ENCODE peak calls at places on chromosomes 13 and 19, in six cellular contexts. J is H54, F is erythroblast, B is gastrocnemius medialis, W is K562, I is body of pancreas. U is an unnamed sample.

GRCh38 chr13:107234315-107234714 is 666.4 kb upstream of the ARGLU1 start:
- DNase-seq in W (no peak), I (no peak), J (no peak), B (no peak), F (no peak), U (no peak)

GRCh38 chr13:110524484-110525254 is 36.9 kb downstream of the RAB20 start:
- DNase-seq in B (peak), F (no peak), I (peak), J (peak), W (no peak), U (no peak)

GRCh38 chr19:6821639-6822310 is 49.3 kb downstream of the VAV1 start:
- DNase-seq in F (no peak), W (no peak), B (no peak), I (no peak), J (no peak), U (no peak)

GRCh38 chr13:99280166-99280565 is 22.0 kb upstream of the GPR18 start:
- DNase-seq in J (no peak), W (no peak), I (peak), B (no peak), F (no peak), U (no peak)

GRCh38 chr19:2613507-2614295 is 88.8 kb downstream of the GNG7 start:
- DNase-seq in B (no peak), I (no peak), J (no peak), F (no peak), W (peak), U (no peak)

GRCh38 chr19:43432866-43433673 is 18.4 kb downstream of the TEX101 start:
- DNase-seq in B (no peak), W (peak), F (peak), I (peak), J (peak), U (peak)

GRCh38 chr13:95083758-95084157 is 217.5 kb downstream of the ABCC4 start:
- DNase-seq in I (no peak), F (no peak), J (peak), W (no peak), B (no peak), U (no peak)

GRCh38 chr13:99022953-99023352 is 45.1 kb upstream of the DOCK9 start:
- DNase-seq in J (no peak), B (no peak), W (no peak), F (no peak), I (no peak), U (no peak)

GRCh38 chr19:32174386-32175113 is 170.9 kb upstream of the ZNF507 start:
- DNase-seq in I (no peak), W (no peak), B (no peak), J (no peak), F (no peak), U (no peak)

DNA sequence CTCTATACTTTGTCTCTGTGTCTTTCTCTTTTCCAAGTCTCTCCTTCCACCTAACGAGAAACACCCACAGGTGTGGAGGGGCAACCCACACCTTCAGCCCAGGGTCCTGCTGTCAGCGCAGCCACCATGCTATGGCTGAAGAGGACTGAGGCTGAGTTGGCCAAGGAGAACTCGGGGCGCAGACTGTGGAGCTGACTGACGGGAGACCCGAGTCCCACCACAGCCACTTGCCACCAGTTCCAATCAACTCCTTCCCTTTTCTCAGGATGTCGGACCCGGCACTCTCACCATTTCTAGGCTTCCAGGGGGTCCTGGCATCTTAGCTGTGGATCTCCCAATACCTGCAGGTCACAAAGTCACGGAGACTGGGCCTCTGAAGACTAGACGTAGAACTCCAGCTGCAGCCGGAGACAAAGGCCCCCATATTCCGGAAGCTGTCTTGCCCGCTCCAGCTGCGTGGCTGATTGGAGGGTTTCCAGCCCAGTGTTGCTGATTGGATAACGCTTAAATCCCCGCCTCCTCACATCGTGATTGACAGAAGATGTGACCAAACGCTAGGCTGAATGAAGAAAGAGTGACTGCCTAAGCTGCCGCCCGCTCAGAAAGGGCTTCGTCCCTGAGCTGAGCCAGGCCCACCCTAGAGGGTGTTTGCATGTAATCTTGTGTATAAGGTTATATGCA is 63.6 kb downstream of the ZNF429 start:
- DNase-seq in B (peak), J (no peak), I (peak), W (no peak), F (no peak), U (peak)
- TF ChIP-seq POLR2A in B (peak), J (no peak), I (peak), W (no peak), F (peak), U (no peak)

DNA sequence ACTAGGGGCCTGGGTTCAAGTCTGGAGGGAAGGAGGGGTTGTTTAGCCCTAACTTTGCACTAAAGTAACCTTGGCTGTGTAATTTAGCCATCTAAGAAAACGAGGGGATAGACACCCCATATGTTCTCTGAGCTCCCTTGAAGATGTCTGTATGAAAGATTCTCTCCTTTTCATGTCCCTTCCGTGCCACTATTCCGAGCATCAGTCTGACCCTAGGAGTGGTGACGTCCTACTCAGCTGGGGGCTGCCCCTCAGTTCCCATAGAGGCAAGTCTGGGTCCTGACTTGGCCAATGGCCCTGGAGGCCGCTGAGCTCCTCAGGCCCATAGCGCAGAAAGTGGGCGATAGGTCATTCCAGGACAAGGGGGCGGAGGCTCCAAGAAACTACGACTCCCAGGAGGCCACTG is 790 bp upstream of the WDFY2 start:
- DNase-seq in F (no peak), I (no peak), W (no peak), J (no peak), B (no peak), U (no peak)
- TF ChIP-seq POLR2A in F (no peak), I (no peak), W (peak), J (peak), B (no peak), U (no peak)

GRCh38 chr13:27960362-27961226 is 8.5 kb downstream of the CDX2 start:
- DNase-seq in W (peak), J (peak), F (peak), B (no peak), I (peak), U (no peak)

GRCh38 chr13:27962982-27963381 is 6.1 kb downstream of the CDX2 start:
- DNase-seq in B (no peak), F (no peak), I (no peak), W (no peak), J (no peak), U (no peak)

GRCh38 chr13:27959976-27960361 is 9.1 kb downstream of the CDX2 start:
- DNase-seq in I (no peak), J (no peak), W (no peak), B (no peak), F (no peak), U (no peak)

GRCh38 chr13:27961227-27962085 is 7.7 kb downstream of the CDX2 start:
- DNase-seq in J (no peak), F (no peak), W (no peak), B (no peak), I (no peak), U (no peak)

GRCh38 chr13:27962128-27962841 is 6.8 kb downstream of the CDX2 start:
- DNase-seq in W (no peak), F (no peak), J (no peak), B (no peak), I (no peak), U (no peak)
- TF ChIP-seq POLR2A in W (no peak), F (no peak), J (no peak), B (no peak), I (no peak), U (no peak)

GRCh38 chr19:12794936-12795335 is 3.6 kb downstream of the JUNB start:
- DNase-seq in W (no peak), B (no peak), I (no peak), J (no peak), F (no peak), U (no peak)
- TF ChIP-seq POLR2A in W (no peak), B (no peak), I (no peak), J (no peak), F (no peak), U (no peak)

GRCh38 chr19:55674841-55675660 is at the start of gene EPN1:
- DNase-seq in I (peak), B (peak), W (peak), J (peak), F (peak), U (peak)
- TF ChIP-seq POLR2A in I (peak), B (peak), W (peak), J (peak), F (peak), U (peak)

DNA sequence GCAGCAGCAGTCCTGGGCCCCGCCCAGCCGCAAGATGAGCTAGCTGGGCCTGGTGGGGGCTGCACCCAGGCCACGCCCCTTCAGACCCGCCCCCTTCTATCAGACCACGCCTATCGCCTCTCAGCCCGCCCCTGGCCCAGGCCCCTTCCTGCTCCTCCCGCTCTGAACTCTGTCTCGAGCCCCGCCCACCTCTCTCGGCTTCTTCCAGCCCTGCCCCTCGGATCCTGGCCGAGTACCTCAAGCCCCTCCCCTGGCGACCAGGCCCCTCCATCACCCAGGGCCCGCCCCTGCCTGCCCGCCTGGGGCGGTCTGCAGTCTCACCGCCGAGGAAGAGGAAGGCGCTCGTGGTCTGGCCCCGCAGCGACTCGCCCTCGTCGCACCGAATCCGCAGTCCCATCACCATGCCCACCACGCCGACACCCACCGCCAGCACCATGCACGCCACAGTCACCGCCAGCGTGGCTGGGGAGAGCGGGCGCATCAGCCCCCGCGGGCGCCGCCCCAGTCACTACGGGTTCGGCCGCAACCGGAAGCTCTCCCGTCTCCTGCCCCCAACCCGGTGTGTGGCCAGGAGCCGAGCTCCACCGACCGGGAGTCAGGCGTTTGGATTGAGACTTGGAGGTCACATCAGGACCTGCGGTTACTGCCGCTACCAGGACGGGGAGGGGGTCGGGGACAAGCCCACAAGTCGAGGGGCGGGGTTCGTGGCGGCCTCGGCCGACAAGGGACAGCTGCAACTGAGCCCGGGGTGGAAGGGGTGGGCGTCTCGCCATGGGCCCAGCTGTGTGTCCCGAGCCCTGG is 1.0 kb downstream of the CLDND2 start:
- DNase-seq in B (peak), I (peak), W (peak), F (peak), J (peak), U (peak)
- TF ChIP-seq POLR2A in B (no peak), I (no peak), W (peak), F (peak), J (peak), U (no peak)

DNA sequence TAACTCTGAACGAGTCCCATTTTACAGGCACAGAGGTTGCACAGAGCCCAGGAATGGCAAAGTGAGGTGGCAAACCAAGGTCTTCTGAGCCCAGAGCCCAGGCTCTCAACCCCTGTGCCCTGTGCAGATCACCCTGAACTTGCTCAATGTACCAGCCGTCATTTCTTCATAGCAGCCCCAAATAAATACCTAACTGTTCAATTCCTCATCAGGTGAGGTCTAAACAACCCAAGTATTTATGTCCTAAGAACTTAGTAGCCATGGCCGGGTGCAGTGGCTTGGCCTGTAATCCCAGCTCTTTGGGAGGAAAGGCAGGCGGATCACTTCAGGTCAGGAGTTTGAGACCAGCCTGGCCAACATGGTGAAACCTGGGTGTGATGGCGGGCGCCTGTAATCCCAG is 21.8 kb upstream of the PNMA8B start:
- DNase-seq in W (no peak), I (no peak), J (no peak), B (no peak), F (no peak), U (no peak)
- TF ChIP-seq POLR2A in W (no peak), I (no peak), J (no peak), B (no peak), F (no peak), U (no peak)